ENCODE peak calls at places on chromosomes 3 and 15, in six cellular contexts. K, V, Y, T, W and D are unnamed samples.

GRCh38 chr3:99747915-99748314 is 69.7 kb upstream of the CMSS1 start:
- DNase-seq in K (no peak), V (peak), Y (no peak), T (peak), W (no peak), D (no peak)

GRCh38 chr15:68930268-68931022 is at the start of gene SPESP1:
- DNase-seq in K (no peak), V (no peak), Y (peak), T (no peak), W (no peak), D (no peak)

GRCh38 chr3:128559486-128560225 is 66.7 kb upstream of the GATA2 start:
- DNase-seq in K (peak), V (no peak), Y (no peak), T (no peak), W (peak), D (no peak)

GRCh38 chr15:78715930-78716329 is 74.9 kb upstream of the CHRNB4 start:
- DNase-seq in K (no peak), V (no peak), Y (no peak), T (no peak), W (no peak), D (no peak)

GRCh38 chr3:49132437-49133225 is at the start of gene LAMB2:
- DNase-seq in K (peak), V (peak), Y (no peak), T (peak), W (peak), D (peak)

GRCh38 chr3:66037330-66037985 is 1.3 kb downstream of the MAGI1 start:
- DNase-seq in K (peak), V (peak), Y (no peak), T (peak), W (no peak), D (peak)

GRCh38 chr15:89528757-89529352 is 32.5 kb upstream of the RHCG start:
- DNase-seq in K (no peak), V (no peak), Y (no peak), T (no peak), W (no peak), D (no peak)

GRCh38 chr3:27976933-27977332 is 254.8 kb upstream of the EOMES start:
- DNase-seq in K (no peak), V (no peak), Y (no peak), T (no peak), W (no peak), D (no peak)

GRCh38 chr3:31505353-31506048 is 27.2 kb upstream of the STT3B start:
- DNase-seq in K (no peak), V (no peak), Y (no peak), T (no peak), W (no peak), D (no peak)